ENCODE peak calls at places on chromosomes 11 and 22, in five cellular contexts. H is Karpas-422, W is A549, L is GM23248, P is endothelial cell of umbilical vein. A is an unnamed sample. For H3K4me1, the result is how much of the 10 kb centered on the place peaks cover.

GRCh38 chr11:74679513-74679865 is 51.7 kb downstream of the CHRDL2 start:
- DNase-seq in H (no peak), L (no peak), P (no peak), W (no peak), A (peak)

GRCh38 chr11:102266111-102266510 is 51.2 kb upstream of the BIRC3 start:
- DNase-seq in W (no peak), H (no peak), P (no peak), L (peak), A (no peak)

GRCh38 chr11:60985991-60986915 is 14.8 kb downstream of the CD6 start:
- DNase-seq in H (no peak), W (no peak), L (peak), P (no peak), A (peak)

GRCh38 chr11:12434255-12434654 is 56.9 kb downstream of the PARVA start:
- DNase-seq in H (no peak), W (no peak), L (peak), P (no peak), A (no peak)

GRCh38 chr22:21815357-21815756 is 52.1 kb downstream of the MAPK1 start:
- DNase-seq in L (no peak), P (no peak), W (no peak), H (no peak), A (no peak)

GRCh38 chr11:73974611-73975478 is 7.8 kb downstream of the UCP2 start:
- DNase-seq in L (no peak), W (no peak), P (no peak), H (no peak), A (no peak)

GRCh38 chr11:105968021-105968697 is 53.9 kb downstream of the MSANTD4 start:
- DNase-seq in P (no peak), L (peak), W (no peak), H (no peak), A (no peak)

GRCh38 chr22:20299736-20300136 is 20.1 kb downstream of the DGCR6L start:
- DNase-seq in L (peak), H (no peak), P (peak), W (no peak), A (peak)

GRCh38 chr11:11370263-11371060 is 17.4 kb upstream of the CSNK2A3 start:
- DNase-seq in L (peak), H (no peak), W (no peak), P (no peak), A (no peak)

GRCh38 chr11:256952-257737 is 20.4 kb downstream of the PSMD13 start:
- DNase-seq in H (peak), L (no peak), W (no peak), P (no peak), A (no peak)

GRCh38 chr11:1728931-1729691 is 21.3 kb downstream of the IFITM10 start:
- DNase-seq in H (no peak), W (no peak), L (no peak), P (no peak), A (no peak)

GRCh38 chr22:31313366-31314147 is 21.3 kb upstream of the PIK3IP1 start:
- DNase-seq in P (peak), L (peak), W (peak), H (peak), A (peak)

GRCh38 chr11:12402027-12402426 is 24.7 kb downstream of the PARVA start:
- DNase-seq in W (no peak), P (no peak), L (no peak), H (no peak), A (no peak)

GRCh38 chr11:59706518-59707285 is 6.9 kb downstream of the OR10V1 start:
- DNase-seq in P (peak), W (peak), H (no peak), L (peak), A (peak)

GRCh38 chr11:665707-666281 is 28.7 kb downstream of the DRD4 start:
- DNase-seq in L (peak), H (no peak), P (no peak), W (no peak), A (no peak)

GRCh38 chr11:126969865-126970479 is 30.6 kb downstream of the KIRREL3 start:
- DNase-seq in H (peak), P (no peak), L (peak), W (no peak), A (peak)

GRCh38 chr22:29245626-29246385 is 22.0 kb downstream of the RHBDD3 start:
- DNase-seq in L (peak), P (peak), W (peak), H (peak), A (peak)

GRCh38 chr11:66693356-66694055 is 15.8 kb upstream of the RBM4B start:
- DNase-seq in P (no peak), L (no peak), W (no peak), H (no peak), A (no peak)

GRCh38 chr11:93903989-93904388 is 53.6 kb upstream of the VSTM5 start:
- DNase-seq in L (no peak), W (no peak), P (no peak), H (no peak), A (no peak)

GRCh38 chr11:28730889-28731288 is 622.7 kb downstream of the METTL15 start:
- DNase-seq in W (no peak), P (no peak), H (no peak), L (no peak), A (no peak)

GRCh38 chr11:32108576-32108975 is 17.7 kb downstream of the RCN1 start:
- DNase-seq in L (no peak), H (no peak), W (no peak), P (no peak), A (no peak)

GRCh38 chr22:50267591-50268390 is 2.4 kb downstream of the MAPK11 start:
- DNase-seq in P (peak), L (peak), H (no peak), W (no peak), A (no peak)

GRCh38 chr11:63518548-63518947 is 12.7 kb downstream of the LGALS12 start:
- DNase-seq in H (no peak), P (no peak), L (peak), W (no peak), A (peak)

GRCh38 chr22:44351685-44352377 is 39.1 kb upstream of the SHISAL1 start:
- DNase-seq in L (peak), W (peak), P (peak), H (no peak), A (peak)

GRCh38 chr11:62705401-62705800 is 1.8 kb downstream of the BSCL2 start:
- DNase-seq in P (no peak), H (peak), L (peak), W (peak), A (no peak)

GRCh38 chr22:42905702-42906183 is 48.7 kb upstream of the ARFGAP3 start:
- DNase-seq in L (no peak), H (no peak), W (no peak), P (peak), A (no peak)

GRCh38 chr22:36163497-36163896 is 2.9 kb upstream of the APOL3 start:
- DNase-seq in H (no peak), L (no peak), P (no peak), W (no peak), A (no peak)
- H3K27ac ChIP-seq in H (no peak), L (no peak), P (no peak), W (no peak), A (no peak)

GRCh38 chr11:7892751-7893356 is 38.2 kb downstream of the OR10A6 start:
- DNase-seq in P (peak), W (peak), H (peak), L (peak), A (peak)

GRCh38 chr11:7892059-7892699 is 38.9 kb downstream of the OR10A6 start:
- DNase-seq in L (peak), W (no peak), H (peak), P (peak), A (peak)

GRCh38 chr11:7893792-7894191 is 37.3 kb downstream of the OR10A6 start:
- DNase-seq in H (no peak), W (no peak), P (no peak), L (no peak), A (no peak)

GRCh38 chr11:7890417-7891179 is 40.5 kb downstream of the OR10A6 start:
- DNase-seq in W (no peak), L (peak), H (peak), P (no peak), A (no peak)

GRCh38 chr11:7889985-7890384 is 41.1 kb downstream of the OR10A6 start:
- DNase-seq in H (peak), W (no peak), P (no peak), L (peak), A (no peak)
- H3K4me3 ChIP-seq in H (peak), W (no peak), P (no peak), L (peak), A (no peak)

DNA sequence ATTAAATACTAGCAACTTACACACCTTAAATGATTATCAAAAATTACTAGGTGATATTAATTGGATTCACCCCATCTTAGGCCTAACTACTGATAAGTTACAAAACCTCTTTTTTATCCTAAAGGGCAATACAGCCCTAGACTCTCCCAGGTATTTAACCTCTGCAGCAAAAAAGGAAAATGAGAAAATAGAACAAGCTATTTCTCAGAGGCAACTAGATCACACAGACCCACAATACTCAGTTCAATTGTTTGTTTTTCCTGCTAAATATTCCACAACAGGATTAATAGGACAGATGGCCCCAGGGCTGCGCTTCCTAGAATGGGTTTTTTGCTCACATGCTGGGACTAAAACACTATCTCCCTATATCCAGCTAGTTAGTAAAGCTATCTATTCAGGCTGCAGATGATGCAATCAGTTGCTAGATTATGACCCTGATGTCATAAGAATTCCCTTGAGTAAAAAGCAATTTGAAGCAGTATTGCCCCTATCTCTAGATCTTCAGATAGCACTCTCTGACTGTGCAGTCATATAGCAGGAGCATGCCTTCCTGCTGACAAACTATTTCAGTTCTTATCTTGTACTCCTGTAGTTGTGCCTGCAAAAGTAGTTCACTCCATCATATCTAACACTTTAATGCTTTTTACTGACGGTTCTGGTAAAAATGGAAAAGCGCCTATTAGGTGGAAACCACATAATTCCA is 1595.5 kb upstream of the TENM4 start:
- DNase-seq in H (no peak), L (no peak), P (no peak), W (no peak), A (no peak)
- H3K4me1 ChIP-seq in H (under half), L (under half), P (under half), W (under half), A (under half)

GRCh38 chr11:72848846-72849466 is 34.7 kb downstream of the ATG16L2 start:
- DNase-seq in W (peak), L (peak), H (peak), P (peak), A (no peak)
- H3K27ac ChIP-seq in W (no peak), L (no peak), H (no peak), P (no peak), A (no peak)

GRCh38 chr22:45997077-45997774 is 20.3 kb upstream of the WNT7B start:
- DNase-seq in H (no peak), L (peak), P (peak), W (no peak), A (peak)
- H3K4me3 ChIP-seq in H (no peak), L (peak), P (no peak), W (no peak), A (no peak)

GRCh38 chr11:118312328-118312727 is 7.8 kb downstream of the CD3E start:
- DNase-seq in L (no peak), P (no peak), W (no peak), H (peak), A (no peak)

GRCh38 chr11:118310271-118310670 is 5.7 kb downstream of the CD3E start:
- DNase-seq in W (no peak), L (no peak), P (no peak), H (no peak), A (no peak)

GRCh38 chr11:118310781-118311485 is 6.4 kb downstream of the CD3E start:
- DNase-seq in L (no peak), P (peak), H (no peak), W (no peak), A (no peak)

GRCh38 chr11:118313242-118313641 is 8.7 kb downstream of the CD3E start:
- DNase-seq in L (peak), H (peak), P (no peak), W (no peak), A (no peak)

GRCh38 chr11:118311518-118311917 is 7.0 kb downstream of the CD3E start:
- DNase-seq in W (no peak), L (no peak), H (peak), P (no peak), A (no peak)
- H3K4me1 ChIP-seq in W (under half), L (under half), H (half or more), P (under half), A (under half)

GRCh38 chr11:19868281-19868821 is 155.7 kb downstream of the NAV2 start:
- DNase-seq in H (no peak), W (no peak), L (peak), P (peak), A (no peak)

GRCh38 chr11:19868871-19869270 is 156.2 kb downstream of the NAV2 start:
- DNase-seq in P (no peak), W (no peak), L (no peak), H (no peak), A (no peak)

GRCh38 chr11:19871531-19871930 is 158.9 kb downstream of the NAV2 start:
- DNase-seq in W (no peak), H (no peak), L (no peak), P (no peak), A (no peak)

GRCh38 chr11:19869466-19869865 is 156.8 kb downstream of the NAV2 start:
- DNase-seq in H (no peak), W (no peak), P (no peak), L (no peak), A (no peak)

GRCh38 chr11:19869946-19870589 is 157.4 kb downstream of the NAV2 start:
- DNase-seq in W (no peak), H (no peak), L (no peak), P (no peak), A (no peak)
- H3K27ac ChIP-seq in W (no peak), H (no peak), L (no peak), P (no peak), A (no peak)

DNA sequence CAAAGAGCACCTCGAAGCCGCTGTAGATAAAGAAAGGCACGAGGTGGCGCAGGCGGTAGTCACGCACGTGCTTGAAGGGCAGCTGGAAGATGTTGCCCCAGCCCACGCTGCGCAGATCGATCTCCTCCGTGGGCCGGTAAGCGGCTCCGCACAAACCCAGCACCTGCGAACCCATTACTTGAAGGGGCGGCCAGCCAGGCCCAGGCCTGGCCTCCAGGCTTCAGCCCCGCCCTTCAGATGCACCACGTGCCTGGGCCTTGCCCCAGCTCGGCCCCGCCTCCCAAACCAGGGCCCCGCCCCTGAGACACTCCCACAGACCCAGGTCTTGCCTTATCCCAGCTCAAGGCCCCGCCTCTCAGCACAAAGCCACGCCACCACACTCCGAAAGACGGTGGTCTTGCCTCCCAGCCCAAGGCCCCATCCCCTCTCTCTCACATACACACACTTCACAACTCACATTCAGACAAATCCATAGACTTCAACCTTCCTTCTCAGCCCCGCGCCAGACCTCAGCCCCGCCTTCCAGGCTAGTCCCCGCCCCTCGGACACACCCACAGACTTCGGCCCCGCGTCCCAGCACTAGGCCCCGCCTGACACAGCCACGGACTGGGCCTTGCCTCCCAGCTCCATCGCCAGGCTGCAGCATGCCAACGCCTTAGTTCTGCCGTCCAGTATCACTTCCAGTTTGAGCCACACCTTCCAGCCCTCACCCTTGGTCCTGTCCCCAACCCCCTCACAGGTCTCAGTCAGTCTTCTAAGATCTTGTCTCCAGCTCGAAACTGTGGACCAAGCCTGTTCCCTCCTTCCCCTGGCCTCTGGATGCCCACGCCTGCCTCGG is 7.1 kb downstream of the UNC93B1 start:
- DNase-seq in P (peak), L (peak), H (peak), W (no peak), A (peak)
- H3K4me3 ChIP-seq in P (no peak), L (no peak), H (no peak), W (no peak), A (no peak)

A was measured in SJSA1.